ENCODE peak calls at places on chromosome 7, in ten cellular contexts. Y, R, J, N, F, B, A, H, O and X are unnamed samples.

GRCh38 chr7:48563334-48563733 is 361.0 kb upstream of the CDC14C start:
- DNase-seq in R (no peak), N (no peak), O (no peak), J (no peak), F (no peak), H (no peak), A (peak), Y (no peak), B (peak), X (no peak)

GRCh38 chr7:35605760-35606159 is 89.2 kb downstream of the HERPUD2 start:
- DNase-seq in Y (no peak), A (no peak), F (no peak), N (no peak), O (no peak), B (peak), H (peak), R (no peak), J (no peak), X (peak)

GRCh38 chr7:24713850-24714675 is 43.2 kb downstream of the GSDME start:
- DNase-seq in R (no peak), N (no peak), A (no peak), O (peak), H (no peak), F (no peak), B (no peak), J (no peak), Y (peak), X (no peak)

GRCh38 chr7:139366400-139366799 is 6.7 kb downstream of the LUC7L2 start:
- DNase-seq in N (no peak), B (no peak), F (no peak), A (no peak), Y (no peak), O (no peak), H (no peak), J (no peak), R (no peak), X (no peak)

GRCh38 chr7:27727058-27727457 is 12.9 kb upstream of the TAX1BP1 start:
- DNase-seq in N (no peak), H (no peak), F (no peak), B (no peak), J (no peak), A (no peak), O (no peak), R (no peak), Y (no peak), X (no peak)

GRCh38 chr7:108459922-108460551 is 3.8 kb upstream of the NRCAM start:
- DNase-seq in H (no peak), F (no peak), O (no peak), N (no peak), J (no peak), R (peak), A (no peak), Y (no peak), B (peak), X (peak)

GRCh38 chr7:108824840-108825540 is 255.3 kb downstream of the DNAJB9 start:
- DNase-seq in R (no peak), Y (no peak), N (no peak), J (no peak), O (no peak), A (peak), F (no peak), B (peak), H (no peak), X (peak)

GRCh38 chr7:148972360-148972759 is 55.9 kb downstream of the PDIA4 start:
- DNase-seq in O (peak), H (no peak), J (no peak), R (no peak), B (no peak), Y (no peak), N (no peak), F (no peak), A (no peak), X (no peak)

GRCh38 chr7:112056409-112056808 is 149.8 kb downstream of the DOCK4 start:
- DNase-seq in N (no peak), A (no peak), R (no peak), Y (peak), F (no peak), H (peak), B (no peak), O (no peak), J (no peak), X (peak)

GRCh38 chr7:44740040-44740439 is 8.6 kb upstream of the ZMIZ2 start:
- DNase-seq in J (no peak), R (no peak), Y (no peak), O (peak), A (no peak), H (no peak), B (no peak), F (no peak), N (no peak), X (no peak)

GRCh38 chr7:127968547-127968946 is 62.7 kb downstream of the LRRC4 start:
- DNase-seq in A (no peak), O (no peak), R (no peak), Y (no peak), H (no peak), F (no peak), J (no peak), N (no peak), B (no peak), X (no peak)

GRCh38 chr7:151993977-151994676 is 31.3 kb upstream of the GALNT11 start:
- DNase-seq in H (no peak), A (no peak), R (no peak), N (no peak), F (no peak), J (no peak), O (no peak), Y (no peak), B (peak), X (peak)

GRCh38 chr7:36006656-36007229 is 146.3 kb upstream of the EEPD1 start:
- DNase-seq in F (no peak), B (no peak), N (no peak), R (no peak), H (no peak), Y (no peak), O (no peak), J (no peak), A (no peak), X (no peak)

GRCh38 chr7:41280491-41280890 is 422.4 kb downstream of the INHBA start:
- DNase-seq in H (no peak), Y (no peak), O (no peak), J (no peak), A (peak), R (no peak), B (no peak), N (no peak), F (no peak), X (no peak)

GRCh38 chr7:119374436-119374835 is 898.5 kb upstream of the KCND2 start:
- DNase-seq in A (no peak), F (no peak), R (no peak), O (no peak), H (no peak), Y (no peak), J (no peak), N (no peak), B (no peak), X (no peak)

GRCh38 chr7:18861514-18861913 is 255.9 kb downstream of the TWIST1 start:
- DNase-seq in J (no peak), B (peak), A (no peak), O (no peak), H (no peak), N (no peak), R (no peak), Y (no peak), F (no peak), X (peak)

GRCh38 chr7:7490003-7490402 is 45.7 kb downstream of the COL28A1 start:
- DNase-seq in A (no peak), N (peak), F (no peak), O (no peak), H (no peak), R (no peak), B (no peak), Y (no peak), J (no peak), X (no peak)

GRCh38 chr7:93361853-93362252 is 129.7 kb downstream of the VPS50 start:
- DNase-seq in B (no peak), H (no peak), A (no peak), F (no peak), Y (no peak), N (no peak), O (no peak), J (no peak), R (no peak), X (no peak)

GRCh38 chr7:58316-58715 is 134.1 kb upstream of the FAM20C start:
- DNase-seq in R (no peak), F (no peak), N (no peak), B (no peak), J (no peak), O (peak), H (no peak), A (no peak), Y (no peak), X (no peak)

GRCh38 chr7:82443044-82443800 is at the start of gene CACNA2D1:
- DNase-seq in Y (peak), A (no peak), O (no peak), H (no peak), N (peak), B (no peak), R (no peak), F (no peak), J (no peak), X (peak)

GRCh38 chr7:158549176-158549833 is 38.3 kb downstream of the PTPRN2 start:
- DNase-seq in R (no peak), J (peak), A (no peak), H (no peak), Y (no peak), O (peak), F (no peak), N (peak), B (no peak), X (peak)

GRCh38 chr7:30688718-30689221 is 6.5 kb upstream of the CRHR2 start:
- DNase-seq in Y (no peak), B (no peak), H (no peak), J (no peak), R (no peak), A (no peak), F (no peak), N (peak), O (no peak), X (no peak)

GRCh38 chr7:98771519-98772241 is 98.1 kb downstream of the TMEM130 start:
- DNase-seq in A (no peak), Y (no peak), O (no peak), N (peak), B (no peak), H (peak), J (peak), R (peak), F (no peak), X (peak)

GRCh38 chr7:882336-883028 is 6.1 kb downstream of the GET4 start:
- DNase-seq in A (no peak), O (peak), B (no peak), R (no peak), N (no peak), F (no peak), H (no peak), J (no peak), Y (no peak), X (no peak)

GRCh38 chr7:134400859-134401258 is 58.0 kb downstream of the AKR1B1 start:
- DNase-seq in B (no peak), H (no peak), O (no peak), J (no peak), F (no peak), A (no peak), Y (no peak), N (no peak), R (no peak), X (no peak)

GRCh38 chr7:50783304-50783703 is 608 bp upstream of the GRB10 start:
- DNase-seq in O (no peak), Y (no peak), J (no peak), N (no peak), R (no peak), H (no peak), B (no peak), A (no peak), F (no peak), X (no peak)
- H3K27ac ChIP-seq in O (no peak), Y (no peak), J (no peak), N (no peak), R (no peak), H (no peak), B (peak), A (no peak), F (no peak), X (no peak)

GRCh38 chr7:73737491-73738219 is 947 bp downstream of the ABHD11 start:
- DNase-seq in A (no peak), Y (no peak), H (no peak), N (no peak), J (no peak), B (no peak), R (no peak), F (no peak), O (peak), X (no peak)
- H3K27ac ChIP-seq in A (peak), Y (no peak), H (peak), N (peak), J (peak), B (no peak), R (peak), F (peak), O (peak), X (no peak)

GRCh38 chr7:39896840-39897239 is 53.2 kb upstream of the CDK13 start:
- DNase-seq in H (no peak), J (no peak), N (no peak), O (no peak), A (no peak), Y (no peak), B (no peak), F (no peak), R (no peak), X (no peak)
- H3K27ac ChIP-seq in H (no peak), J (no peak), N (no peak), O (no peak), A (no peak), Y (no peak), B (no peak), F (no peak), R (no peak), X (no peak)

DNA sequence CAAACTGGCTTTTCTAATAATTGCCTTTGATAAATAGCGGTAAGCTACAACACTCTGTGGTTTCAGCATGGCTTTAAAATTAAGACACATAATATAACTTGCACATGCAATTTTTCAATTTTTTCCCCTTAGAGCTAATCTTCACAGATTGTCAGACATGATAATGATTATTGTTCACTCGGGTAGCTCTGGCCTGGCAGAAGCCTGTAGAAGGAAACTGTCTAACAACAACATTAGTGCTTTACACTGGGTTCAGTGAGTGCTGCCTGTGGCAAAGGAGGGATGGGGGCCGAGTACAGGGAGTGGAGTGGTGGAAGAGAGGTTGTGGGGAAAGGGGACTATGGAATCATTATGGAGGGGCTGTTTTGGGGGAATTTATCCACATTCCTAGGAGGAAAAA is 67.2 kb upstream of the AUTS2 start:
- DNase-seq in N (no peak), Y (no peak), O (peak), J (no peak), A (no peak), R (no peak), F (no peak), B (no peak), H (no peak), X (no peak)
- H3K27ac ChIP-seq in N (no peak), Y (no peak), O (no peak), J (no peak), A (no peak), R (no peak), F (no peak), B (no peak), H (no peak), X (no peak)

GRCh38 chr7:26151953-26152781 is at the start of gene NFE2L3:
- DNase-seq in B (peak), O (peak), H (no peak), N (peak), R (peak), J (peak), Y (peak), F (peak), A (no peak), X (peak)
- H3K27ac ChIP-seq in B (peak), O (peak), H (no peak), N (peak), R (peak), J (no peak), Y (no peak), F (peak), A (no peak), X (no peak)

GRCh38 chr7:131071786-131072504 is 255.7 kb upstream of the MKLN1 start:
- DNase-seq in R (peak), B (peak), O (no peak), H (no peak), A (no peak), N (peak), Y (peak), J (peak), F (no peak), X (peak)

GRCh38 chr7:131067220-131067619 is 260.5 kb upstream of the MKLN1 start:
- DNase-seq in O (no peak), B (no peak), A (no peak), F (no peak), Y (no peak), H (no peak), J (no peak), N (no peak), R (peak), X (peak)

GRCh38 chr7:131066635-131067034 is 261.0 kb upstream of the MKLN1 start:
- DNase-seq in Y (no peak), O (no peak), B (peak), J (no peak), H (peak), F (no peak), R (no peak), A (no peak), N (no peak), X (peak)

GRCh38 chr7:131072505-131073091 is 255.1 kb upstream of the MKLN1 start:
- DNase-seq in B (peak), F (no peak), R (no peak), N (no peak), O (no peak), J (no peak), A (no peak), H (no peak), Y (no peak), X (peak)

DNA sequence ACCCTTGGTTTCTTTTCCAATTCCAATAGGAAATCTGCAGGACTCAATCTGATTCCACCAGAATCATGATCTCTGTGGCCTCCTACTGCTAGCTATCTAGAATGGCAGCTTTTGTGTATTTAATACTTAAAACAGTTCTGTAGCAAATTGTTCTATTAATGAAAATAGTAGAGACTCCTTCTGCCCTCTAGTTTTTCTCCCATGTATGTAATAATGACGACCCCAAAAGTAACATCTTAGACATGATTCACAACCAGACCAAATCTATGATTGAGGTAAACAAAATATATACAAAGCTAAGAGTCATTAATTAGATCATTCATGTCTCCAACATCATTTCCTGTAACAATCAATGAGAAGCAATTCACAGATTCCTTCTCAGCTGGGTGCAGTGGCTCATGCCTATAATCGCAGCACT is 259.1 kb upstream of the MKLN1 start:
- DNase-seq in R (no peak), H (no peak), F (no peak), A (no peak), Y (no peak), B (peak), J (no peak), N (no peak), O (no peak), X (peak)
- H3K27ac ChIP-seq in R (no peak), H (no peak), F (no peak), A (no peak), Y (no peak), B (no peak), J (no peak), N (no peak), O (no peak), X (peak)

GRCh38 chr7:20111821-20112542 is 105.2 kb downstream of the MACC1 start:
- DNase-seq in Y (no peak), O (no peak), R (no peak), H (no peak), J (no peak), A (no peak), F (no peak), N (peak), B (no peak), X (no peak)

GRCh38 chr7:20112646-20113045 is 104.5 kb downstream of the MACC1 start:
- DNase-seq in R (no peak), A (no peak), N (peak), B (no peak), Y (no peak), J (no peak), F (no peak), H (no peak), O (no peak), X (no peak)

GRCh38 chr7:20116869-20117268 is 100.3 kb downstream of the MACC1 start:
- DNase-seq in A (no peak), J (no peak), O (no peak), R (no peak), H (no peak), Y (no peak), B (no peak), F (no peak), N (no peak), X (no peak)

GRCh38 chr7:20114463-20114862 is 102.7 kb downstream of the MACC1 start:
- DNase-seq in R (peak), H (no peak), N (no peak), B (no peak), J (peak), F (no peak), A (no peak), O (no peak), Y (peak), X (peak)

DNA sequence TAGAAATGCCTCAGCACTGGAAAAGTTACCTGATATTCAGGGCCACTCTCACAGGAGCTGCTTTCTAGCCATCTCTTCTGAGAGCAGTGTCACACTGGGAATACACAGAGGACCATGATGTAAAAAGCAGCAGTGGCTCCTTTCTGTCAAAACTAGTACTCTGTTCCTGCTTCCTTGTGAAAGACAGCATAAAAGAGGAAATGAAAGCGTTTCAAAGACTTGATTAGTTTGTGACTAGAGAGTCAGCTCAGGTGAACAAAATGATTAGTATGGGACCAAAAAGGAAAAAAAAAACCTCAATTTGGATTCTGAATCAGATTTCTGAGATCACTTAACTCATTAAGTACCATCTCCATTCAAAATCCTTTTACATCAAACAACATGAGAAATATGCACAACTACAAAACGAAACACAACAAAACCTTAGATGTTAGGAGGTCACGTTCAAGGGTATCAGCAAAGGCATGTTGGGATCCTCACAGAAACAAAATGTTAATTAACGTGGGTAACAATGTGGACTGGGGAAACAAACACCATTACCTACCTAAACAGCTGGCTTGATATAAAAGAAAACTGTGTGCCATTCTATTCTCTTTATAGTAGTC is 103.7 kb downstream of the MACC1 start:
- DNase-seq in N (peak), R (peak), Y (no peak), J (no peak), O (no peak), B (no peak), A (no peak), H (no peak), F (no peak), X (no peak)
- H3K27ac ChIP-seq in N (peak), R (no peak), Y (no peak), J (no peak), O (no peak), B (no peak), A (no peak), H (no peak), F (no peak), X (no peak)

GRCh38 chr7:2459674-2460073 is 16.5 kb downstream of the GRIFIN start:
- DNase-seq in Y (no peak), O (no peak), N (no peak), F (no peak), R (no peak), B (no peak), J (no peak), A (no peak), H (no peak), X (no peak)
- H3K27ac ChIP-seq in Y (no peak), O (no peak), N (no peak), F (no peak), R (no peak), B (no peak), J (no peak), A (no peak), H (no peak), X (no peak)

GRCh38 chr7:47543659-47544058 is 38.3 kb downstream of the TNS3 start:
- DNase-seq in F (no peak), O (peak), N (no peak), B (no peak), Y (no peak), H (no peak), J (no peak), A (no peak), R (peak), X (no peak)
- H3K27ac ChIP-seq in F (no peak), O (peak), N (no peak), B (no peak), Y (no peak), H (no peak), J (no peak), A (no peak), R (no peak), X (no peak)